ENCODE peak calls at places on chromosomes 7 and 10, in seven cellular contexts. J is transverse colon, D is body of pancreas, C is Panc1, V is left ventricle myocardium inferior, O is endodermal cell, X is sigmoid colon. E is an unnamed sample. For H3K9me3, the result is how much of the 10 kb centered on the place peaks cover.

GRCh38 chr10:43237631-43238446 is 29.0 kb downstream of the RASGEF1A start:
- DNase-seq in J (peak), D (peak), C (no peak), V (no peak), O (peak), X (peak), E (no peak)

GRCh38 chr7:116952640-116953371 is 495 bp upstream of the ST7 start:
- DNase-seq in J (peak), D (peak), C (peak), V (peak), O (peak), X (peak), E (peak)

GRCh38 chr7:32062150-32062549 is 8.1 kb downstream of the PDE1C start:
- DNase-seq in J (peak), D (peak), C (no peak), V (no peak), O (peak), X (peak), E (peak)

GRCh38 chr10:24993237-24993958 is 22.6 kb downstream of the ENKUR start:
- DNase-seq in J (no peak), D (no peak), C (no peak), V (no peak), O (no peak), X (no peak), E (no peak)

GRCh38 chr10:124699471-124700292 is 44.5 kb downstream of the FAM53B start:
- DNase-seq in J (no peak), D (no peak), C (no peak), V (peak), O (no peak), X (no peak), E (no peak)

GRCh38 chr10:103584216-103585010 is 90.9 kb downstream of the NEURL1 start:
- DNase-seq in J (no peak), D (no peak), C (no peak), V (no peak), O (no peak), X (no peak), E (peak)

GRCh38 chr10:48701139-48701901 is 16.6 kb downstream of the WDFY4 start:
- DNase-seq in J (peak), D (no peak), C (no peak), V (no peak), O (peak), X (no peak), E (peak)

GRCh38 chr10:4028027-4028471 is 243.0 kb upstream of the KLF6 start:
- DNase-seq in J (no peak), D (no peak), C (no peak), V (no peak), O (no peak), X (no peak), E (no peak)

GRCh38 chr7:2928256-2928612 is 84.1 kb upstream of the GNA12 start:
- DNase-seq in J (no peak), D (no peak), C (no peak), V (peak), O (peak), X (no peak), E (no peak)

GRCh38 chr10:31599626-31600504 is 280.8 kb downstream of the ZEB1 start:
- DNase-seq in J (no peak), D (no peak), C (no peak), V (no peak), O (no peak), X (no peak), E (no peak)

GRCh38 chr7:139109188-139109982 is at the start of gene ZC3HAV1:
- DNase-seq in J (peak), D (peak), C (peak), V (peak), O (peak), X (peak), E (peak)

GRCh38 chr10:33263453-33263852 is 71.0 kb downstream of the NRP1 start:
- DNase-seq in J (no peak), D (no peak), C (no peak), V (no peak), O (no peak), X (no peak), E (no peak)

GRCh38 chr7:69739182-69739581 is 140.9 kb downstream of the AUTS2 start:
- DNase-seq in J (no peak), D (peak), C (no peak), V (no peak), O (no peak), X (no peak), E (peak)

GRCh38 chr10:92990615-92991014 is 70.0 kb upstream of the CYP26C1 start:
- DNase-seq in J (no peak), D (no peak), C (no peak), V (no peak), O (no peak), X (no peak), E (no peak)

DNA sequence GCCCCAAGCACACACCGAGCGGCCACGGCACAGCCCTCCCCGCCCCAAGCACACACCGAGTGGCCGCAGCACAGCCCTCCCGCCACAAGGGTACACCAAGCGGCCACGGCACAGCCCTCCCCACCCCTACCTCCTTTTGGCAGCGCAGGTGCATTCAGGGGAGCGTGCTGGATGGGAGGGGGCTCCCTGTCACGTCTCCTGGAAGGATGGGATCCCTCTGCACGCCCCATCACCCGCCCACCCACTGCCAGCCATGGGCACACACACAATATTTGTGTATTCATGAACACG is 482.7 kb downstream of the DNAJB6 start:
- DNase-seq in J (no peak), D (no peak), C (no peak), V (no peak), O (no peak), X (no peak), E (no peak)
- H3K9me3 ChIP-seq in J (under half), D (under half), C (under half), V (under half), O (half or more), X (under half), E (under half)

GRCh38 chr7:142319970-142320369 is 62.1 kb upstream of the PRSS58 start:
- DNase-seq in J (no peak), D (no peak), C (no peak), V (no peak), O (peak), X (no peak), E (peak)
- H3K27ac ChIP-seq in J (no peak), D (no peak), C (no peak), V (no peak), O (no peak), X (no peak), E (no peak)

GRCh38 chr7:157972914-157973313 is 614.7 kb downstream of the PTPRN2 start:
- DNase-seq in J (no peak), D (no peak), C (no peak), V (no peak), O (no peak), X (no peak), E (no peak)
- H3K9me3 ChIP-seq in J (under half), D (under half), C (under half), V (under half), O (half or more), X (under half), E (under half)

DNA sequence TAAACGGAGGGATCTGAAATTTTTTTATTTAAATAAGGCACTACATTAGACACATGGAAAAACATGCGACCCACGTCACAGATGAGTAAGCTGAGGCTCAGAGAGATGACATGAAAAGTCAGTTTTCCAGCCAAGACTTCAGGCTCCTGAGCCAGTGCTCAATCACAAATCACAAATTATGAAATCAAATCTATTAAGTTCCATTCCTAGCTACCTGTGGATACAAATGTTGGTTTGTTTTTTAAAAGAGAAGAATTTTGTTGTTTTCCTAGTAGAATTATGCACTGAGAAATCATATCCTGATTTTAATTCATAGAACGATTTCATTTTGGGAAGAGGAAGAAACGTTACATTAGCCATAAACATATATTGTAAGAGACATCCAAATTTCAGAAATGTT is 340.5 kb downstream of the PARD3 start:
- DNase-seq in J (no peak), D (no peak), C (no peak), V (no peak), O (no peak), X (no peak), E (no peak)
- H3K27ac ChIP-seq in J (no peak), D (no peak), C (no peak), V (no peak), O (no peak), X (no peak), E (no peak)

DNA sequence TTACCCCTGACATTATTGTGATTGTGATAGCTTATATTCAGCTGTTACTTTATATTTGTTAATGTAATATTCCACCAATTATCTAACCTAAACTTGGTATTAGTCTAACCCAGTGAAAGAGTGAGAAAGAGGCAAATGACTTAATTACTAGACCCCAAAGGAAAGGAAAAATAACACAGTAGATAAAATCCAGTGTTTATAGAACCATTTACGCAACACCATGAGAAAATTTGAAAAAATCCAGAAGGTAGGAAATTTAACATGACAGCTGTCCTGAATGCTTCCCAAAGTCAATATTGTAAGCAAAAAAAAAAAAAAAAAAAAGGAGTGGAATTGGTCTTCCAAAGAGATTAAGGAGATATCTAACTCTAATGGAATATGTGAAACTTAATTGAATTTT is 741.5 kb upstream of the GHITM start:
- DNase-seq in J (no peak), D (no peak), C (no peak), V (no peak), O (no peak), X (no peak), E (no peak)
- H3K9me3 ChIP-seq in J (under half), D (under half), C (under half), V (under half), O (under half), X (under half), E (under half)

GRCh38 chr10:71497802-71498326 is 101.1 kb downstream of the CDH23 start:
- DNase-seq in J (no peak), D (no peak), C (no peak), V (no peak), O (no peak), X (no peak), E (no peak)
- H3K27ac ChIP-seq in J (no peak), D (no peak), C (no peak), V (no peak), O (no peak), X (no peak), E (no peak)

E was measured in OCI-LY7.